ENCODE peak calls at places on chromosomes 13 and 19, in seven cellular contexts. J, C, O, M, X, N and Q are unnamed samples.
A peak's percentile ranks its signal among the peaks of the same experiment; 100 is the strongest.

GRCh38 chr13:59532405-59532804 is 631.3 kb downstream of the DIAPH3 start:
- DNase-seq in O (no peak), X (no peak), N (peak; percentile 10), M (no peak), J (peak; percentile 14), C (no peak), Q (no peak)

GRCh38 chr13:26964278-26965057 is 203.9 kb upstream of the GPR12 start:
- DNase-seq in M (no peak), C (no peak), X (no peak), J (peak; percentile 59), N (peak; percentile 30), O (no peak), Q (no peak)

GRCh38 chr19:29878973-29879654 is 62.9 kb upstream of the URI1 start:
- DNase-seq in N (peak; percentile 20), J (peak; percentile 14), C (no peak), O (no peak), X (no peak), M (peak; percentile 65), Q (no peak)

GRCh38 chr19:13037161-13037560 is 41.9 kb downstream of the NFIX start:
- DNase-seq in M (peak; percentile 83), C (peak; percentile 80), J (peak; percentile 91), O (no peak), N (peak; percentile 86), X (no peak), Q (no peak)

GRCh38 chr13:28574617-28575142 is 79.8 kb upstream of the FLT1 start:
- DNase-seq in J (peak; percentile 97), X (no peak), M (peak; percentile 100), C (peak; percentile 58), O (no peak), N (peak; percentile 94), Q (no peak)

GRCh38 chr13:110559986-110560385 is 1.5 kb downstream of the RAB20 start:
- DNase-seq in C (no peak), J (no peak), N (no peak), O (no peak), M (no peak), X (no peak), Q (no peak)

GRCh38 chr19:55319786-55320185 is 5.4 kb downstream of the TMEM150B start:
- DNase-seq in J (no peak), C (peak; percentile 65), O (peak; percentile 72), M (peak; percentile 27), N (peak; percentile 67), X (peak; percentile 78), Q (no peak)

GRCh38 chr13:108618233-108618632 is 11.2 kb upstream of the MYO16 start:
- DNase-seq in N (no peak), X (no peak), J (no peak), C (no peak), M (no peak), O (no peak), Q (no peak)

GRCh38 chr13:27808866-27809546 is 16.7 kb downstream of the GSX1 start:
- DNase-seq in C (no peak), X (no peak), N (no peak), M (no peak), J (no peak), O (no peak), Q (no peak)

GRCh38 chr13:21347753-21348318 is 111.3 kb downstream of the ZDHHC20 start:
- DNase-seq in X (no peak), N (no peak), M (no peak), C (no peak), J (no peak), O (no peak), Q (no peak)

GRCh38 chr19:13398780-13399726 is 107.2 kb downstream of the CACNA1A start:
- DNase-seq in N (peak; percentile 47), J (peak; percentile 83), M (peak; percentile 98), C (peak; percentile 79), X (no peak), O (no peak), Q (no peak)

GRCh38 chr19:17803264-17803896 is 8.4 kb downstream of the B3GNT3 start:
- DNase-seq in C (no peak), N (no peak), J (no peak), M (no peak), X (no peak), O (no peak), Q (no peak)

GRCh38 chr19:30073152-30074000 is 131.3 kb downstream of the URI1 start:
- DNase-seq in O (no peak), X (peak; percentile 57), M (no peak), N (no peak), J (no peak), C (no peak), Q (no peak)

GRCh38 chr19:33740811-33741396 is 55.8 kb upstream of the KCTD15 start:
- DNase-seq in M (peak; percentile 25), N (peak; percentile 46), O (peak; percentile 84), C (peak; percentile 54), J (peak; percentile 27), X (no peak), Q (peak; percentile 52)

GRCh38 chr19:2923510-2923909 is 21.3 kb downstream of the ZNF77 start:
- DNase-seq in M (peak; percentile 86), X (no peak), C (peak; percentile 82), J (peak; percentile 20), N (peak; percentile 33), O (no peak), Q (no peak)

GRCh38 chr13:70950664-70951063 is 842.4 kb upstream of the KLHL1 start:
- DNase-seq in X (no peak), C (no peak), O (no peak), N (no peak), M (no peak), J (no peak), Q (no peak)

GRCh38 chr19:43983912-43984686 is at the start of gene ZNF155:
- DNase-seq in J (peak; percentile 97), O (peak; percentile 92), N (peak; percentile 98), C (peak; percentile 98), X (peak; percentile 93), M (peak; percentile 97), Q (peak; percentile 95)

GRCh38 chr19:5718032-5718578 is 1.8 kb downstream of the LONP1 start:
- DNase-seq in O (no peak), J (peak; percentile 42), M (peak; percentile 53), N (peak; percentile 61), X (peak; percentile 43), C (peak; percentile 54), Q (no peak)

GRCh38 chr19:14022469-14022868 is 5.5 kb upstream of the RLN3 start:
- DNase-seq in N (peak; percentile 50), O (no peak), J (peak; percentile 64), X (no peak), C (peak; percentile 30), M (no peak), Q (no peak)

GRCh38 chr19:38304866-38305429 is 897 bp downstream of the C19orf33 start:
- DNase-seq in M (no peak), X (peak; percentile 93), J (no peak), N (no peak), O (peak; percentile 82), C (no peak), Q (no peak)

GRCh38 chr13:110799246-110800236 is 86.0 kb downstream of the ING1 start:
- DNase-seq in J (peak; percentile 82), O (no peak), M (peak; percentile 98), X (peak; percentile 84), N (peak; percentile 73), C (peak; percentile 79), Q (no peak)

GRCh38 chr13:36888645-36889044 is 31.4 kb downstream of the SMAD9 start:
- DNase-seq in X (no peak), C (no peak), N (no peak), M (no peak), J (no peak), O (no peak), Q (no peak)
- H3K4me3 ChIP-seq in X (no peak overlapping the region), C (no peak overlapping the region), N (no peak overlapping the region), M (no peak overlapping the region), J (no peak overlapping the region), O (no peak overlapping the region), Q (no peak overlapping the region)

GRCh38 chr13:69618393-69618792 is 489.2 kb upstream of the ATXN8OS start:
- DNase-seq in N (no peak), X (no peak), O (no peak), M (no peak), J (no peak), C (no peak), Q (no peak)

GRCh38 chr13:69618838-69619237 is 488.8 kb upstream of the ATXN8OS start:
- DNase-seq in X (no peak), N (no peak), O (no peak), J (no peak), M (no peak), C (no peak), Q (no peak)

GRCh38 chr13:69616398-69616797 is 491.2 kb upstream of the ATXN8OS start:
- DNase-seq in O (no peak), J (no peak), N (no peak), M (no peak), X (no peak), C (no peak), Q (no peak)

GRCh38 chr13:69619651-69620050 is 488.0 kb upstream of the ATXN8OS start:
- DNase-seq in N (no peak), J (no peak), O (no peak), X (no peak), C (no peak), M (no peak), Q (no peak)

GRCh38 chr13:69617587-69617986 is 490.0 kb upstream of the ATXN8OS start:
- DNase-seq in O (no peak), M (no peak), N (no peak), C (no peak), J (no peak), X (no peak), Q (no peak)
- H3K4me3 ChIP-seq in O (no peak overlapping the region), M (no peak overlapping the region), N (no peak overlapping the region), C (no peak overlapping the region), J (no peak overlapping the region), X (no peak overlapping the region), Q (no peak overlapping the region)

DNA sequence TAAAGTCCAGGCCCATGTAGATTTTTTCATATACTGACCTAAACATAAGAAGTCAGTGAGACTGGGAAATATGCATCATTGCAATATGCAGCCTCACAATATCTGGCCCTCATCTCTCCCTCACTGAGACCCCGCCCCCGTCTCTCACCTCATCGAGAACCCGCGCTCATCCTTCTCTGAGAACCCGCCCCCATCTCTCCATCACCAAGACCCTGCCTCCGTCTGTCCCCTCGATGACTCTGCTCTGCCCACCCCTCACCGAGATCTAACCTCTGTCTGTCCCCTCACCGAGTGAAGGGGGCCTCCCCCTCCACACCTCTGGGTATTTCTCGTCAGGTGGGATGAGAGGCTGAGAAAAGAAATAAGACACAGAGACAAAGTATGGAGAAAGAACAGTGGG is 20.5 kb upstream of the ZNF846 start:
- DNase-seq in X (no peak), O (no peak), J (no peak), C (no peak), N (no peak), M (no peak), Q (no peak)
- H3K4me3 ChIP-seq in X (no peak overlapping the region), O (no peak overlapping the region), J (no peak overlapping the region), C (no peak overlapping the region), N (no peak overlapping the region), M (no peak overlapping the region), Q (no peak overlapping the region)

GRCh38 chr19:22623841-22624221 is 10.3 kb upstream of the ZNF492 start:
- DNase-seq in N (no peak), X (peak; percentile 52), M (no peak), C (no peak), J (no peak), O (no peak), Q (no peak)

GRCh38 chr19:22620912-22621311 is 13.2 kb upstream of the ZNF492 start:
- DNase-seq in M (no peak), C (no peak), X (no peak), J (no peak), N (no peak), O (no peak), Q (no peak)

GRCh38 chr19:22625266-22626035 is 8.7 kb upstream of the ZNF492 start:
- DNase-seq in C (no peak), O (no peak), N (no peak), X (no peak), J (no peak), M (no peak), Q (no peak)

GRCh38 chr19:22622020-22622419 is 12.1 kb upstream of the ZNF492 start:
- DNase-seq in M (no peak), N (no peak), O (no peak), C (no peak), J (no peak), X (peak; percentile 9), Q (no peak)

GRCh38 chr19:22622901-22623840 is 11.0 kb upstream of the ZNF492 start:
- DNase-seq in C (no peak), N (no peak), M (no peak), X (peak; percentile 63), J (no peak), O (no peak), Q (no peak)
- H3K4me3 ChIP-seq in C (no peak overlapping the region), N (no peak overlapping the region), M (no peak overlapping the region), X (no peak overlapping the region), J (no peak overlapping the region), O (no peak overlapping the region), Q (no peak overlapping the region)